ENCODE peak calls at places on chromosomes 1 and 21, in ten cellular contexts. R, C, F, N, T, B, W, L, K and H are unnamed samples.

GRCh38 chr1:93728480-93729131 is 47.0 kb upstream of the BCAR3 start:
- DNase-seq in T (no peak), W (no peak), N (no peak), R (no peak), K (no peak), C (no peak), B (no peak), L (no peak), F (no peak), H (no peak)

GRCh38 chr1:181951213-181951612 is 110.3 kb downstream of the ZNF648 start:
- DNase-seq in T (no peak), W (no peak), C (no peak), N (no peak), F (no peak), R (no peak), K (no peak), L (no peak), B (no peak), H (no peak)

GRCh38 chr1:156591432-156592157 is at the start of gene NAXE:
- DNase-seq in B (peak; percentile 81), L (peak; percentile 92), R (peak; percentile 76), F (peak; percentile 41), K (no peak), T (peak; percentile 81), N (peak; percentile 57), W (peak; percentile 64), C (peak; percentile 73), H (peak; percentile 48)

GRCh38 chr1:61170328-61171238 is 88.2 kb downstream of the NFIA start:
- DNase-seq in C (no peak), F (peak; percentile 49), B (no peak), T (no peak), W (no peak), N (peak; percentile 47), R (no peak), L (no peak), K (no peak), H (no peak)

GRCh38 chr1:198042168-198042567 is 114.6 kb upstream of the NEK7 start:
- DNase-seq in R (no peak), N (peak; percentile 11), F (no peak), C (no peak), W (no peak), K (no peak), T (no peak), L (no peak), B (no peak), H (no peak)

GRCh38 chr1:154791292-154792278 is 78.5 kb downstream of the KCNN3 start:
- DNase-seq in B (peak; percentile 79), K (no peak), T (no peak), L (peak; percentile 78), N (peak; percentile 39), W (no peak), F (peak; percentile 21), C (no peak), R (peak; percentile 82), H (peak; percentile 71)

GRCh38 chr1:56376188-56376984 is 203.0 kb downstream of the PLPP3 start:
- DNase-seq in R (peak; percentile 37), N (no peak), L (peak; percentile 85), W (no peak), T (no peak), B (no peak), C (peak; percentile 22), F (peak; percentile 31), K (peak; percentile 24), H (no peak)

GRCh38 chr1:55632906-55633305 is 417.7 kb upstream of the USP24 start:
- DNase-seq in R (no peak), W (no peak), B (no peak), K (no peak), N (peak; percentile 54), C (no peak), F (peak; percentile 12), T (no peak), L (peak; percentile 48), H (no peak)

GRCh38 chr1:84253891-84254290 is 47.6 kb upstream of the SAMD13 start:
- DNase-seq in K (no peak), T (no peak), C (no peak), W (no peak), B (no peak), F (peak; percentile 97), L (no peak), R (no peak), N (peak; percentile 88), H (no peak)

GRCh38 chr1:56120021-56120420 is 459.3 kb downstream of the PLPP3 start:
- DNase-seq in R (no peak), W (no peak), C (no peak), L (no peak), B (no peak), N (peak; percentile 61), K (no peak), F (peak; percentile 88), T (no peak), H (no peak)

GRCh38 chr21:43208561-43209332 is 39.9 kb downstream of the CRYAA start:
- DNase-seq in W (peak; percentile 20), K (no peak), C (no peak), F (no peak), R (no peak), B (no peak), T (peak; percentile 36), N (no peak), L (peak; percentile 66), H (no peak)

GRCh38 chr21:45497846-45498645 is 44.2 kb downstream of the SLC19A1 start:
- DNase-seq in B (no peak), N (no peak), T (no peak), W (no peak), K (no peak), R (no peak), C (peak; percentile 4), L (peak; percentile 38), F (no peak), H (no peak)

DNA sequence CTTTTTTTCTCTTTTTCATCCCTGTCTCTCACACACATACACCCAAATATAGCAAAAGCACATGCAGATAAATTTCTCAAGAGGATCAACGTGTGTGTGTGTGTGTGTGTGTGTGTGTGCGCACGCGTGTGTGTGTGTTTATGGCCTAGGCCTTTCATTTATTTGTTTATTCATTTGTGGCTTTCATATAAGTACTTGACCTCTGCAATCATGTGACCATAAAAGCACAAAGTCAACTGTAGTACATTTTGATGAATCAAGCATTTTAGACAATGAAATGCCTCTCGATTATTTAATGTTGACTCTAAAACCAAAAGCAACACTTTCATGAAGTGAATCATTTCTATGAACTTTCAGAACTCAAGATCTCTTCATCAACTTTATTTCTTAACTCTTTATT is 194.1 kb upstream of the ADGRL2 start:
- DNase-seq in L (no peak), F (no peak), N (no peak), B (no peak), R (no peak), K (no peak), T (no peak), C (no peak), W (no peak), H (no peak)
- TF ChIP-seq CTCF in L (no peak), F (no peak), N (no peak), B (no peak), R (no peak), K (no peak), T (no peak), C (no peak), W (no peak), H (no peak)

GRCh38 chr1:28579374-28579773 is 12.7 kb upstream of the RAB42 start:
- DNase-seq in N (no peak), B (no peak), T (no peak), R (no peak), F (no peak), W (no peak), K (no peak), L (no peak), C (no peak), H (no peak)

GRCh38 chr1:28582248-28582615 is 9.8 kb upstream of the RAB42 start:
- DNase-seq in R (no peak), C (no peak), L (no peak), W (no peak), N (peak; percentile 54), F (no peak), T (no peak), B (no peak), K (no peak), H (no peak)

GRCh38 chr1:28580706-28581530 is 11.1 kb upstream of the RAB42 start:
- DNase-seq in K (no peak), C (no peak), L (peak; percentile 72), T (no peak), W (peak; percentile 57), B (no peak), N (peak; percentile 39), R (peak; percentile 57), F (peak; percentile 56), H (peak; percentile 43)

GRCh38 chr1:28578696-28579218 is 13.3 kb upstream of the RAB42 start:
- DNase-seq in C (no peak), N (no peak), F (no peak), B (no peak), T (no peak), W (no peak), L (no peak), K (no peak), R (no peak), H (no peak)

GRCh38 chr1:28581531-28582247 is 10.4 kb upstream of the RAB42 start:
- DNase-seq in T (peak; percentile 97), B (peak; percentile 99), W (peak; percentile 93), N (peak; percentile 98), C (peak; percentile 94), F (peak; percentile 94), L (peak; percentile 98), K (peak; percentile 76), R (peak; percentile 94), H (peak; percentile 91)
- TF ChIP-seq CTCF in T (no peak), B (no peak), W (peak; percentile 7), N (peak; percentile 6), C (peak; percentile 49), F (no peak), L (no peak), K (no peak), R (peak; percentile 18), H (no peak)

DNA sequence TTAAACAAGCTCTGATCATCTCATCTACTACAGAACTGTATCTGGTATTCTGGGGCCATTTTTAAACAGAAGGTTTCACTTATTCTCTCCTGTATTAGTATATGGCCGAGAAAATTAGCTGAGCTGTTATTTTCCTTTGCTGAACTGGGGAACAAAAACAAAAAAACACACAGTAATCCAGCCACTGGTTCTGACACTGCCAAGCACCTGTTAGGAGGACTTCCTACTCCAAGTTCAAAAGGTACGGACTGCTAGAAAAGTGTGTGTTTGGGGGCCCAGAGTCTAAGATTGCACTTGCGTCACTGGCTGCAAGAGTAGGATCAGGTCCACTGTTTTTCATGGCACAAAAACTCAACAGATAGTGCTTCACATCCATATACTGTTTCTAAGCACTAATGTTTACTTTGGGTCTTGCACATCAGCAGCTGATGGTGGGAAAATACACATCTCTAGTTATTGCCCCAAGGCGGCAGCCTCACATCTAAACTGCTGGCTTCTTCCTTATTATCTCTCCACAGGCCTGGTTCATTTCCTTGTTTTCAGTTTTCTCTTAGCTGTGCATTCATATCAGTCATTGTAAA is 226.1 kb downstream of the FGGY start:
- DNase-seq in N (peak; percentile 39), K (no peak), C (no peak), F (no peak), T (no peak), W (no peak), B (no peak), L (no peak), R (no peak), H (no peak)
- TF ChIP-seq CTCF in N (no peak), K (no peak), C (no peak), F (no peak), T (no peak), W (no peak), B (no peak), L (no peak), R (no peak), H (no peak)

DNA sequence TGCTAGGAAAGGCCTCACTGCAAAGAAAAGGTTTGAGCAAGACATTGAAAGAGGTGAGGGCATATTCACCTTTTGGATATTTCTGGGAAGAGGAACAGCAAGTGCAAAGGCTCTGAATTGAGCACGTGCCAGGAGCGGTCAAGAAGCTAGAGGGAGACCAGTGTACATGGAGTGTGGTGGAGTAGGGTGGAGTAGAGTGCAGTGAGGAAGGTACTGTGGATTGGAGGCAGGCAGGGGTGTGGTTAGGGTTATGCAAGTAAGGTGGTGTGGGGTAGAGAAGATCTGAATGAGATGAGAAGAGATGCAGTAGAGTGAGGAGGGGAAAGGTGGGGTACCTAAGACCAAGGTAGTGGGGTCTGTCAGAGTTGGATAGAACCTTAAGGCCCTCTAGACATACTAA is 119.6 kb downstream of the OMA1 start:
- DNase-seq in N (no peak), W (no peak), C (no peak), L (no peak), T (no peak), K (no peak), R (no peak), F (no peak), B (no peak), H (no peak)
- TF ChIP-seq CTCF in N (no peak), W (no peak), C (no peak), L (no peak), T (no peak), K (no peak), R (no peak), F (no peak), B (no peak), H (no peak)